ENCODE peak calls at places on chromosome 13, in eight cellular contexts. J is mesothelial cell of epicardium; D is CD4-positive, alpha-beta T cell; F is sigmoid colon; T is osteoblast; N is GM23338; I is cardiac fibroblast; R is psoas muscle. K is an unnamed sample.

GRCh38 chr13:76336889-76337844 is 549.0 kb downstream of the KCTD12 start:
- DNase-seq in N (peak; percentile 38), T (no peak), J (no peak), F (no peak), I (no peak), R (no peak), D (no peak), K (no peak)

GRCh38 chr13:48595330-48596127 is 58.2 kb upstream of the CYSLTR2 start:
- DNase-seq in F (peak; percentile 72), N (peak; percentile 68), J (no peak), I (peak; percentile 90), T (no peak), D (peak; percentile 60), R (peak; percentile 21), K (no peak)

GRCh38 chr13:46345866-46346265 is 41.2 kb downstream of the RUBCNL start:
- DNase-seq in F (no peak), J (no peak), T (no peak), I (no peak), D (no peak), N (no peak), R (no peak), K (no peak)

GRCh38 chr13:29125934-29126424 is 305.8 kb downstream of the MTUS2 start:
- DNase-seq in T (no peak), D (no peak), R (no peak), N (no peak), F (no peak), J (no peak), I (no peak), K (no peak)

GRCh38 chr13:75694742-75695141 is 58.6 kb downstream of the LMO7 start:
- DNase-seq in J (no peak), T (no peak), N (no peak), D (no peak), F (no peak), I (no peak), R (no peak), K (no peak)

GRCh38 chr13:29081697-29082440 is 261.7 kb downstream of the MTUS2 start:
- DNase-seq in I (peak; percentile 3), R (no peak), T (no peak), J (no peak), N (no peak), D (no peak), F (no peak), K (no peak)

GRCh38 chr13:20175907-20176652 is 15.2 kb upstream of the GJA3 start:
- DNase-seq in J (no peak), N (no peak), R (no peak), T (no peak), F (no peak), D (no peak), I (no peak), K (no peak)

GRCh38 chr13:53045110-53045509 is 16.5 kb downstream of the OLFM4 start:
- DNase-seq in N (no peak), D (no peak), R (no peak), I (no peak), T (no peak), F (peak; percentile 72), J (peak; percentile 31), K (no peak)

GRCh38 chr13:41668130-41668757 is 210.9 kb downstream of the RGCC start:
- DNase-seq in R (peak; percentile 18), J (no peak), F (peak; percentile 83), N (peak; percentile 91), D (peak; percentile 18), T (peak; percentile 88), I (peak; percentile 97), K (no peak)

GRCh38 chr13:46176756-46177155 is 5.2 kb downstream of the LCP1 start:
- DNase-seq in F (no peak), N (no peak), J (no peak), T (no peak), I (no peak), D (no peak), R (no peak), K (no peak)

GRCh38 chr13:20148501-20149183 is 12.2 kb downstream of the GJA3 start:
- DNase-seq in T (no peak), R (no peak), I (no peak), J (no peak), N (no peak), D (no peak), F (no peak), K (no peak)

GRCh38 chr13:82565191-82565590 is 1317.1 kb downstream of the SLITRK1 start:
- DNase-seq in R (no peak), T (no peak), F (no peak), D (no peak), N (peak; percentile 3), J (no peak), I (no peak), K (no peak)

DNA sequence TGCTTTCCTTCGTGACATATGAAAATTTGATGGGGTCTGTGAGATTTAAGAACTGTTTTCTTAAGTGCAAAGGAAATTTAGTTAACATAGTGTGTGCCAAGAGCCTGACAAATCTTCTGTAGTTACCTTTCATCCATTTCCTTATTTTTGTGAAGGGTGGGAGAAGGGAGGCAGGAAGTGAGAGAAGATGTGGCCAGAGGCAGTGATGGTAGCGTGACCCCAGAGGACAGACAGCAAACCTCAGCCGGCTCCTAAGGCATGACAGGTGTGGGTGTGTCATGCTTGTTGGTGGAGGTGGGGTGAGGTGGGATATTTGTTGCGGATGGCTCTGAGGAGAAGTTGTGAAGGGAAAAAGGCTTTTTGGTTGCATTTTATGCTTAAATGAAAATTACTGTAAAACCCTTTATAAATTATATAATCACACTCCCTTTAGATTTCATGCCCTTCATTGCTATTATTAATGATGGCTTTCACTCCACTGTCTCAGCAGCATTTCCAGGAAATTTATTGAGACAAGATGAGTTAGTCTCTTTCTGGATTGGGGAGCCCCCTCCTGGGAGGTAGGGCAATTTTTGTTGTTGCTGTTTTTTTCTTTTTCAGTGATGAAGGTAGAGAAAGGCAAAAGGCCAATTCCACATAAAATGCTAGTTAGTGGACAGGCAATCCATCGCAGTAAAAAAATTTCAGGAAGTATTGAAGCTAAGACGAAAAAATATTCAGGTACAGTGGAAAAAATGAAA is 80.0 kb downstream of the TEX26 start:
- DNase-seq in I (peak; percentile 57), T (peak; percentile 64), R (no peak), J (no peak), F (no peak), N (peak; percentile 45), D (no peak), K (no peak)
- TF ChIP-seq CTCF in I (peak; percentile 54), T (peak; percentile 62), R (no peak), J (peak; percentile 23), F (no peak), N (peak; percentile 60), D (no peak), K (peak; percentile 61)

DNA sequence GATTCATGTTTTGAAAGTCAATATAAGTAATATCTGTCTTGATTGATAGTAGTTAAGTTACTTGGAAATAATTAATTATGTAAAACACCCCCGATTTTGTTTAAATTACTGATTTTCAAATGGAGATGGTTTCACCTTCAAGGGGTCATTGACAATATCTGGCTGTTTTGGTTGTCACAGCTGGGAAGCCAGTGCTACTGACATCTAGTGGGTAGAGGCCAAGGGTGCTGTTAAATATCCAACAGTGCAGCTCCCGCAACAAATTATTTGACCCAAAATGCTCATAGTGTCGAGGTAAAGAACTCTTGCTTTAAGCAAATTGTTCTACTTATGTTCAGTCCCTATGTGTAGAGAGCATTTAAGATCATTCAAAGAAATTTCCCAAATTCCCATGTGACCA is 50.6 kb upstream of the PCDH20 start:
- DNase-seq in D (no peak), F (no peak), R (no peak), N (peak; percentile 57), I (no peak), J (no peak), T (no peak), K (no peak)
- TF ChIP-seq CTCF in D (no peak), F (no peak), R (no peak), N (peak; percentile 69), I (no peak), J (no peak), T (no peak), K (peak; percentile 45)

GRCh38 chr13:23711355-23711754 is 141.1 kb downstream of the TNFRSF19 start:
- DNase-seq in N (no peak), R (no peak), J (no peak), T (no peak), F (no peak), I (no peak), D (no peak), K (no peak)

GRCh38 chr13:23715092-23715761 is 145.0 kb downstream of the TNFRSF19 start:
- DNase-seq in N (peak; percentile 21), I (no peak), D (no peak), J (no peak), R (no peak), F (no peak), T (peak; percentile 41), K (no peak)

GRCh38 chr13:23714672-23715071 is 144.5 kb downstream of the TNFRSF19 start:
- DNase-seq in R (no peak), I (no peak), T (no peak), D (no peak), N (no peak), J (no peak), F (no peak), K (no peak)

GRCh38 chr13:23718916-23719470 is 148.8 kb downstream of the TNFRSF19 start:
- DNase-seq in D (no peak), I (no peak), T (peak; percentile 60), N (no peak), F (no peak), J (no peak), R (no peak), K (no peak)

DNA sequence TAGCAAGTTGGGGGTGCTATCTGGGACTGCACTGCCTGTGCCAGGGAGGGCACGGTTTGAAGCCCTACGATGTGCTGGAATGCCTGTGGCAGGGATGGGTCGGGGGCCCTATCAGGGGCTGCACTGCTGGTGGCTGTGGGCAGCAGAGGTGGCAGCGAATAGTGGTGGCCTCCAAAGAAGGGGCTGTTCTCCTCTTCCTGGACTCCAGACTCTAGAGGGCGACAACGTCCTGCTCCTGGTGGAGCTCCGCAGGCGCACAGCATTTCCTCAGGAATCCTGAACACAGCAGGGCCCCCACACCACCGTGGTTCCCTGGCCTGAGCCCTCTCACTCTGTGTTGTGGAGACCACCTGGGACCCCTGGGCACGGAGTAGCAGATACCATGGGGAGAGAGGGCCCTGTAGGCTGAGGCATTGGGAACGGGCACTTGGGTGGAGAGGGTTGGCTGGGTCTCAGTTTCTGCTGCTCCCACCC is 145.6 kb downstream of the TNFRSF19 start:
- DNase-seq in R (no peak), J (no peak), N (peak; percentile 74), F (no peak), T (no peak), D (no peak), I (no peak), K (no peak)
- TF ChIP-seq CTCF in R (no peak), J (no peak), N (peak; percentile 61), F (no peak), T (peak; percentile 42), D (no peak), I (peak; percentile 33), K (peak; percentile 17)

GRCh38 chr13:27481766-27482165 is 31.4 kb upstream of the MTIF3 start:
- DNase-seq in T (no peak), N (peak; percentile 90), J (no peak), F (no peak), D (no peak), I (peak; percentile 35), R (peak; percentile 22), K (peak; percentile 75)

GRCh38 chr13:27474751-27475268 is 24.4 kb upstream of the MTIF3 start:
- DNase-seq in T (no peak), J (no peak), F (no peak), R (no peak), I (no peak), N (no peak), D (no peak), K (no peak)

GRCh38 chr13:27472441-27472840 is 22.1 kb upstream of the MTIF3 start:
- DNase-seq in D (no peak), J (no peak), I (no peak), F (no peak), N (no peak), T (no peak), R (no peak), K (no peak)

GRCh38 chr13:27472941-27473340 is 22.6 kb upstream of the MTIF3 start:
- DNase-seq in R (no peak), T (no peak), J (no peak), D (no peak), N (no peak), F (no peak), I (no peak), K (no peak)

GRCh38 chr13:27476943-27477681 is 26.7 kb upstream of the MTIF3 start:
- DNase-seq in R (no peak), F (no peak), I (no peak), T (peak; percentile 87), D (peak; percentile 23), N (no peak), J (no peak), K (no peak)
- TF ChIP-seq CTCF in R (no peak), F (no peak), I (no peak), T (no peak), D (no peak), N (no peak), J (no peak), K (no peak)